ENCODE peak calls at places on chromosomes 11 and 22, in six cellular contexts. C, N, D, Q, B and I are unnamed samples.

GRCh38 chr11:97516688-97517087 is 1126.9 kb downstream of the JRKL start:
- DNase-seq in B (no peak), C (no peak), D (no peak), N (no peak), Q (no peak), I (no peak)

GRCh38 chr11:19380375-19380774 is 139.6 kb upstream of the E2F8 start:
- DNase-seq in B (peak), N (no peak), C (no peak), D (peak), Q (no peak), I (peak)

GRCh38 chr11:112260490-112260889 is at the start of gene PLET1:
- DNase-seq in N (no peak), C (no peak), Q (no peak), B (no peak), D (no peak), I (no peak)

GRCh38 chr11:100925935-100926334 is 203.7 kb downstream of the PGR start:
- DNase-seq in C (no peak), Q (no peak), B (peak), N (no peak), D (peak), I (peak)

GRCh38 chr11:40306938-40307548 is 1152.4 kb downstream of the LRRC4C start:
- DNase-seq in B (peak), N (no peak), Q (peak), C (no peak), D (peak), I (peak)

GRCh38 chr11:57310630-57311086 is 14.1 kb downstream of the TNKS1BP1 start:
- DNase-seq in Q (no peak), B (peak), C (no peak), N (no peak), D (peak), I (peak)

GRCh38 chr22:39181778-39182177 is 29.3 kb upstream of the CBX7 start:
- DNase-seq in Q (no peak), N (no peak), B (no peak), D (no peak), C (no peak), I (no peak)

GRCh38 chr22:20591660-20592310 is 84.4 kb downstream of the MED15 start:
- DNase-seq in Q (no peak), B (no peak), N (no peak), C (no peak), D (peak), I (peak)

GRCh38 chr11:102840018-102840417 is 3.4 kb downstream of the MMP3 start:
- DNase-seq in Q (no peak), B (no peak), N (no peak), C (no peak), D (no peak), I (no peak)

GRCh38 chr11:83671295-83671694 is 385.1 kb upstream of the CCDC90B start:
- DNase-seq in N (no peak), B (no peak), C (no peak), Q (no peak), D (no peak), I (no peak)

GRCh38 chr11:114169321-114169749 is 109.8 kb downstream of the ZBTB16 start:
- DNase-seq in B (no peak), N (peak), D (no peak), C (peak), Q (no peak), I (peak)

GRCh38 chr11:107741044-107741823 is 29.4 kb upstream of the SLN start:
- DNase-seq in B (peak), D (peak), N (no peak), Q (no peak), C (no peak), I (peak)

GRCh38 chr11:66288138-66288865 is 641 bp downstream of the YIF1A start:
- DNase-seq in C (peak), N (no peak), B (no peak), D (peak), Q (no peak), I (peak)

GRCh38 chr22:25177895-25178294 is 21.8 kb upstream of the CRYBB3 start:
- DNase-seq in D (no peak), Q (no peak), C (no peak), B (no peak), N (no peak), I (no peak)

GRCh38 chr11:74019104-74019738 is 10.3 kb upstream of the UCP3 start:
- DNase-seq in B (peak), Q (no peak), D (no peak), N (no peak), C (no peak), I (peak)

GRCh38 chr11:72720806-72721205 is 31.4 kb downstream of the ARAP1 start:
- DNase-seq in D (no peak), C (no peak), B (no peak), Q (no peak), N (no peak), I (no peak)

GRCh38 chr11:72722050-72722748 is 30.0 kb downstream of the ARAP1 start:
- DNase-seq in N (peak), Q (peak), B (peak), C (peak), D (peak), I (peak)

GRCh38 chr11:72721276-72721675 is 30.9 kb downstream of the ARAP1 start:
- DNase-seq in Q (no peak), B (no peak), N (no peak), D (no peak), C (no peak), I (no peak)

GRCh38 chr11:72720047-72720446 is 32.2 kb downstream of the ARAP1 start:
- DNase-seq in Q (no peak), N (no peak), D (no peak), B (no peak), C (peak), I (no peak)

DNA sequence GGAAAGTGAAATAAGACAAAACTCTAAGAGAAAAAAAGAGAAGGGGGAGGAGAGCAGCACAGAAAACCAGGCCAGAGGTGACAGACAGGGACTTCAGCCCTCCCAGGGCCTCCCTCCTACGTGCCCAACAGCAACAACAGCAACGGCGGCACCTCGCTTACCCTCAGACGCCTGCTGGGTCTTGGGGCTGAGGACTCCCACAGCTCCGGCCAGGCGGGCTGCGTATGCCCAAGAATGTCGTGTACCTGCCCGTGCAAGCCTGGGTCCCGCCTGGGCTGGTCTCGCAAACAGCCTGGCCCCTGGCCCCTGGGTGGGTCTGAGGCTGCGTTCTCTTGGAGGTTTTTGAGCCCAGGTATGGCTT is 30.5 kb downstream of the ARAP1 start:
- DNase-seq in C (peak), Q (no peak), D (peak), B (peak), N (no peak), I (peak)
- H3K4me3 ChIP-seq in C (peak), Q (peak), D (no peak), B (peak), N (peak), I (peak)

DNA sequence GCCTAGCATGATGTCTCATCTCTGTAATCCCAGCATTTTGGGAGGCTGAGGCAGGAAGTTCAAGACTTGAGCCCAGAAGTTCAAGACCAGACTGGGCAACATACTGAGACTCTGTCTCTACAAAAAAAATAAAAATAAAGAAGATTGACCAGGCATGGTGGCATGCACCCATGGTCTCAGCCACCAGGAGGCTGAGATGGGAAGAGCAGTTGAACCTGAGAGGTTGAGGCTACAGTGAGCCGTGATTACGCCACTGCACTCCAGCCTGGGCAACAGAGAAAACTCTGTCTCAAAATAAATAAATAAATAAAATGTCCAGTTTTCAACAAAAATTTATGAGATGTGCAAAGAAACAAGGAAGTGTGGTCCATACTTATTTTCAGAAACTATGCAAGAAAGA is 28.3 kb downstream of the EFCAB6 start:
- DNase-seq in C (no peak), Q (no peak), B (no peak), N (no peak), D (peak), I (no peak)
- TF ChIP-seq CTCF in C (no peak), Q (no peak), B (peak), N (no peak), D (peak), I (no peak)

GRCh38 chr11:77283101-77283500 is 18.4 kb downstream of the GDPD4 start:
- DNase-seq in Q (no peak), C (no peak), N (no peak), D (no peak), B (no peak), I (no peak)
- H3K4me3 ChIP-seq in Q (no peak), C (no peak), N (no peak), D (no peak), B (no peak), I (no peak)

GRCh38 chr11:129992161-129992944 is 10.3 kb downstream of the PRDM10 start:
- DNase-seq in N (no peak), B (peak), D (peak), Q (no peak), C (no peak), I (peak)
- TF ChIP-seq CTCF in N (no peak), B (no peak), D (no peak), Q (no peak), C (peak), I (peak)

DNA sequence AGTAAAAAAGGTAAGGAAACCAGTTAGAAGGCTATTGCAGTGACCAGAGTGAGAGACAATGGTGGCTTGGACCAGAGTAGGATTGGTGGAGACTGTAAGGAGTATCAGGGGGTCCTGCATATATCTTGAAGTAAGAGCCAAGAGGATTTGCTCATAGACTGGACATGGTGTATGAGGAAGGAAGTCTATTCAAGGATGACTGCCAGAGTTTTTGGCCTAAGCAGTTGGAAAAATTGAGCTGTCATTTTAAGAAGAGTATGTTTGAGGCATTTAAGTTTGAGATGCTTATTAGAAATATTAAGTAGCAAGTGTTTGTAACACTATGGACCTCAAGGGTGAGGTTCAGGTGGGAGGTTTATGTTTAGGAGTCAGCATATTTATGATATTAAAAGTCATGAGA is 596.6 kb downstream of the METTL15 start:
- DNase-seq in C (no peak), N (no peak), B (peak), Q (no peak), D (peak), I (no peak)
- H3K4me3 ChIP-seq in C (no peak), N (no peak), B (no peak), Q (no peak), D (no peak), I (no peak)